ENCODE peak calls at places on chromosomes 7 and 10, in eight cellular contexts. P is EH; O is naive thymus-derived CD8-positive, alpha-beta T cell; E is endodermal cell; V is left colon; W is Right ventricle myocardium superior; D is GM06990; J is GF-D8. H is an unnamed sample.

GRCh38 chr7:150835702-150836280 is 16.5 kb upstream of the AOC1 start:
- DNase-seq in O (no peak), V (no peak), D (no peak), W (no peak), E (no peak), J (no peak), P (no peak), H (no peak)

GRCh38 chr7:149462101-149462520 is 1.2 kb upstream of the ZNF777 start:
- DNase-seq in W (no peak), O (no peak), V (no peak), D (no peak), J (no peak), P (no peak), E (no peak), H (no peak)

GRCh38 chr10:13518076-13518692 is 10.6 kb downstream of the BEND7 start:
- DNase-seq in J (no peak), E (peak), D (no peak), P (peak), O (no peak), V (no peak), W (no peak), H (peak)

GRCh38 chr10:69466689-69467088 is 15.4 kb downstream of the TSPAN15 start:
- DNase-seq in W (no peak), V (no peak), E (no peak), J (no peak), P (no peak), D (no peak), O (no peak), H (no peak)

GRCh38 chr10:33196710-33197406 is 137.6 kb downstream of the NRP1 start:
- DNase-seq in W (no peak), J (no peak), O (no peak), E (no peak), V (no peak), D (no peak), P (no peak), H (no peak)

GRCh38 chr10:21399392-21400015 is 126.0 kb downstream of the SKIDA1 start:
- DNase-seq in V (no peak), E (no peak), P (peak), J (no peak), O (no peak), W (no peak), D (no peak), H (no peak)

GRCh38 chr10:68897336-68897741 is 3.8 kb upstream of the DDX50 start:
- DNase-seq in W (no peak), E (peak), D (no peak), P (peak), O (no peak), V (peak), J (peak), H (peak)

GRCh38 chr7:85130702-85131101 is 56.2 kb downstream of the SEMA3D start:
- DNase-seq in P (no peak), E (no peak), O (no peak), D (no peak), V (no peak), W (no peak), J (no peak), H (no peak)

GRCh38 chr10:121459279-121459764 is 138.9 kb downstream of the FGFR2 start:
- DNase-seq in D (no peak), W (no peak), J (no peak), V (no peak), P (no peak), E (no peak), O (no peak), H (no peak)

GRCh38 chr10:17109475-17110207 is 20.0 kb downstream of the CUBN start:
- DNase-seq in W (no peak), J (no peak), D (no peak), V (no peak), E (no peak), O (no peak), P (peak), H (no peak)

GRCh38 chr10:128606041-128606440 is 479.8 kb upstream of the MKI67 start:
- DNase-seq in E (no peak), P (no peak), W (no peak), J (no peak), O (no peak), V (no peak), D (no peak), H (no peak)

GRCh38 chr7:13839063-13839462 is 150.4 kb downstream of the ETV1 start:
- DNase-seq in V (no peak), J (no peak), P (no peak), E (no peak), W (no peak), O (no peak), D (no peak), H (no peak)

GRCh38 chr7:30974605-30975256 is 11.0 kb downstream of the GHRHR start:
- DNase-seq in W (peak), V (peak), O (no peak), P (peak), D (peak), E (peak), J (no peak), H (peak)

GRCh38 chr10:133608855-133609254 is 17.7 kb downstream of the FRG2B start:
- DNase-seq in P (peak), J (peak), D (no peak), W (no peak), V (no peak), E (no peak), O (no peak), H (no peak)

GRCh38 chr10:49666685-49667084 is 12.8 kb upstream of the C10orf53 start:
- DNase-seq in J (no peak), D (no peak), P (no peak), E (no peak), W (no peak), O (no peak), V (no peak), H (no peak)

GRCh38 chr10:42962902-42963231 is 114.0 kb upstream of the RET start:
- DNase-seq in W (no peak), E (no peak), O (no peak), D (no peak), V (no peak), J (no peak), P (no peak), H (no peak)

GRCh38 chr7:1667566-1668485 is 2.3 kb upstream of the ELFN1 start:
- DNase-seq in J (no peak), O (no peak), P (no peak), D (no peak), E (peak), V (no peak), W (peak), H (peak)

GRCh38 chr7:8228766-8229674 is 32.9 kb downstream of the ICA1 start:
- DNase-seq in D (no peak), O (no peak), W (no peak), J (no peak), P (no peak), V (no peak), E (no peak), H (no peak)

GRCh38 chr10:79299397-79300370 is 47.6 kb upstream of the PPIF start:
- DNase-seq in O (no peak), D (no peak), J (no peak), V (no peak), W (no peak), E (no peak), P (peak), H (no peak)

H was measured in H9.